ENCODE peak calls at places on chromosomes 16 and 17, in nine cellular contexts. S, B, C, A, G, V, L, J and M are unnamed samples.

GRCh38 chr16:50475170-50475569 is 73.0 kb upstream of the NKD1 start:
- DNase-seq in S (no peak), B (no peak), C (no peak), A (no peak), G (no peak), V (no peak), L (no peak), J (no peak), M (no peak)

GRCh38 chr17:64159051-64159590 is 29.2 kb upstream of the ERN1 start:
- DNase-seq in S (no peak), B (no peak), C (no peak), A (no peak), G (no peak), V (no peak), L (no peak), J (no peak), M (no peak)

GRCh38 chr17:7139400-7139799 is 24.8 kb upstream of the ASGR2 start:
- DNase-seq in S (no peak), B (no peak), C (no peak), A (no peak), G (no peak), V (no peak), L (no peak), J (no peak), M (no peak)

GRCh38 chr17:4586043-4586442 is 1.7 kb downstream of the SMTNL2 start:
- DNase-seq in S (no peak), B (no peak), C (no peak), A (no peak), G (no peak), V (no peak), L (no peak), J (no peak), M (no peak)

GRCh38 chr16:89352091-89352681 is 134.7 kb downstream of the ZNF778 start:
- DNase-seq in S (no peak), B (no peak), C (no peak), A (no peak), G (no peak), V (no peak), L (no peak), J (no peak), M (no peak)

GRCh38 chr17:50256826-50257573 is 17.3 kb upstream of the TMEM92 start:
- DNase-seq in S (peak; percentile 23), B (no peak), C (no peak), A (no peak), G (no peak), V (no peak), L (no peak), J (no peak), M (no peak)

GRCh38 chr17:81991684-81992513 is 14.5 kb downstream of the ASPSCR1 start:
- DNase-seq in S (no peak), B (no peak), C (no peak), A (no peak), G (no peak), V (peak; percentile 71), L (peak; percentile 48), J (no peak), M (peak; percentile 59)

GRCh38 chr16:77744136-77744535 is 21.8 kb downstream of the NUDT7 start:
- DNase-seq in S (no peak), B (no peak), C (no peak), A (no peak), G (no peak), V (no peak), L (no peak), J (no peak), M (no peak)

GRCh38 chr16:84461504-84462295 is 42.8 kb downstream of the MEAK7 start:
- DNase-seq in S (no peak), B (no peak), C (no peak), A (no peak), G (no peak), V (no peak), L (no peak), J (no peak), M (no peak)

GRCh38 chr16:56193951-56194726 is 2.9 kb downstream of the GNAO1 start:
- DNase-seq in S (peak; percentile 84), B (no peak), C (peak; percentile 53), A (peak; percentile 54), G (peak; percentile 75), V (peak; percentile 18), L (peak; percentile 83), J (no peak), M (peak; percentile 89)